ENCODE peak calls at places on chromosomes 7 and 10, in eight cellular contexts. Q, O, G, W, J, H, I and R are unnamed samples.

GRCh38 chr10:5665380-5666323 is 743 bp downstream of the ASB13 start:
- DNase-seq in G (peak; percentile 35), I (no peak), O (no peak), H (no peak), Q (peak; percentile 8), W (no peak), J (no peak), R (no peak)

GRCh38 chr7:83276250-83276649 is 113.6 kb upstream of the PCLO start:
- DNase-seq in H (no peak), W (no peak), J (no peak), Q (no peak), I (no peak), O (no peak), G (no peak), R (no peak)

GRCh38 chr7:98178321-98178720 is 32.9 kb upstream of the BHLHA15 start:
- DNase-seq in G (no peak), Q (no peak), W (no peak), H (no peak), J (no peak), O (peak; percentile 20), I (no peak), R (no peak)

GRCh38 chr7:369476-369980 is 79.6 kb downstream of the FOXL3 start:
- DNase-seq in O (no peak), H (no peak), Q (no peak), G (no peak), J (no peak), W (no peak), I (no peak), R (peak; percentile 7)

GRCh38 chr7:44188480-44189225 is 586 bp downstream of the GCK start:
- DNase-seq in G (no peak), I (no peak), J (no peak), O (no peak), W (no peak), Q (no peak), H (no peak), R (no peak)

GRCh38 chr10:95552680-95553342 is 8.4 kb downstream of the SORBS1 start:
- DNase-seq in H (no peak), J (no peak), O (no peak), Q (no peak), G (no peak), I (no peak), W (no peak), R (no peak)

GRCh38 chr10:51389415-51390342 is 309.7 kb downstream of the CSTF2T start:
- DNase-seq in J (peak; percentile 16), O (peak; percentile 4), Q (peak; percentile 42), H (peak; percentile 97), I (peak; percentile 56), G (peak; percentile 98), W (peak; percentile 6), R (peak; percentile 68)

GRCh38 chr7:92740713-92741126 is 95.7 kb downstream of the CDK6 start:
- DNase-seq in I (no peak), W (no peak), G (peak; percentile 83), Q (no peak), H (no peak), O (no peak), J (no peak), R (no peak)

GRCh38 chr7:144787127-144787526 is 48.7 kb downstream of the TPK1 start:
- DNase-seq in I (peak; percentile 10), J (peak; percentile 18), G (no peak), Q (no peak), O (no peak), W (no peak), H (no peak), R (no peak)

GRCh38 chr10:24821986-24822385 is 98.3 kb upstream of the ARHGAP21 start:
- DNase-seq in O (no peak), G (peak; percentile 44), J (peak; percentile 21), I (peak; percentile 35), Q (no peak), W (no peak), H (peak; percentile 20), R (peak; percentile 53)

GRCh38 chr7:17721736-17722285 is 218.5 kb downstream of the SNX13 start:
- DNase-seq in O (no peak), H (no peak), J (no peak), W (no peak), Q (no peak), I (no peak), G (no peak), R (no peak)

GRCh38 chr10:11851910-11852309 is 28.8 kb downstream of the PROSER2 start:
- DNase-seq in Q (no peak), H (no peak), I (no peak), J (no peak), G (no peak), W (no peak), O (no peak), R (no peak)

GRCh38 chr7:42617781-42618457 is 294.0 kb downstream of the C7orf25 start:
- DNase-seq in I (no peak), J (no peak), G (no peak), H (no peak), Q (peak; percentile 36), O (no peak), W (no peak), R (no peak)

GRCh38 chr7:38451840-38452239 is 178.4 kb upstream of the TARP start:
- DNase-seq in I (no peak), O (no peak), W (no peak), G (peak; percentile 50), H (peak; percentile 58), J (peak; percentile 10), Q (no peak), R (no peak)

GRCh38 chr7:41886906-41887311 is 184.0 kb upstream of the INHBA start:
- DNase-seq in W (no peak), G (peak; percentile 95), I (no peak), Q (no peak), O (no peak), H (peak; percentile 62), J (no peak), R (no peak)

GRCh38 chr10:76902949-76903348 is 734.7 kb downstream of the KCNMA1 start:
- DNase-seq in H (no peak), G (no peak), J (peak; percentile 7), Q (peak; percentile 44), W (no peak), O (no peak), I (peak; percentile 30), R (peak; percentile 66)

GRCh38 chr7:81366546-81366945 is 403.3 kb downstream of the HGF start:
- DNase-seq in J (no peak), O (no peak), H (no peak), G (no peak), I (no peak), Q (no peak), W (no peak), R (no peak)

GRCh38 chr7:95840953-95841950 is 68.9 kb downstream of the DYNC1I1 start:
- DNase-seq in W (no peak), Q (no peak), J (peak; percentile 8), H (no peak), O (no peak), I (no peak), G (no peak), R (peak; percentile 85)

GRCh38 chr10:86756511-86757109 is at the start of gene BMPR1A:
- DNase-seq in Q (peak; percentile 96), J (no peak), I (peak; percentile 3), W (no peak), G (peak; percentile 77), O (no peak), H (no peak), R (no peak)

GRCh38 chr10:124701881-124702656 is 42.1 kb downstream of the FAM53B start:
- DNase-seq in W (no peak), Q (no peak), I (peak; percentile 58), G (no peak), O (no peak), J (no peak), H (no peak), R (no peak)

GRCh38 chr7:158164101-158165095 is 423.2 kb downstream of the PTPRN2 start:
- DNase-seq in G (no peak), Q (no peak), W (no peak), O (no peak), H (no peak), I (no peak), J (no peak), R (no peak)

GRCh38 chr7:30148951-30149459 is 14.2 kb downstream of the MTURN start:
- DNase-seq in H (no peak), O (no peak), I (peak; percentile 51), Q (no peak), W (no peak), J (no peak), G (no peak), R (no peak)

GRCh38 chr10:102418612-102419560 is at the start of gene PSD:
- DNase-seq in W (no peak), I (peak; percentile 17), H (no peak), O (no peak), G (no peak), J (no peak), Q (peak; percentile 44), R (peak; percentile 85)

GRCh38 chr7:44750921-44751571 is 2.4 kb downstream of the ZMIZ2 start:
- DNase-seq in Q (no peak), W (peak; percentile 34), O (no peak), H (no peak), J (no peak), G (no peak), I (peak; percentile 74), R (no peak)